ENCODE peak calls at places on chromosomes 3 and 15, in nine cellular contexts. S is brain microvascular endothelial cell, X is heart left ventricle, W is K562, H is left lung, D is pancreas, A is fibroblast of lung, P is psoas muscle, V is uterus. G is an unnamed sample.

GRCh38 chr3:50573566-50574279 is 4.4 kb downstream of the HEMK1 start:
- DNase-seq in S (no peak), X (no peak), W (no peak), H (no peak), D (peak; percentile 35), A (no peak), P (no peak), V (no peak), G (peak; percentile 76)

GRCh38 chr15:57726411-57726810 is 19.9 kb downstream of the POLR2M start:
- DNase-seq in S (peak; percentile 49), X (no peak), W (no peak), H (no peak), D (no peak), A (peak; percentile 62), P (no peak), V (no peak), G (no peak)

GRCh38 chr15:70627734-70628541 is 135.4 kb downstream of the UACA start:
- DNase-seq in S (peak; percentile 47), X (no peak), W (no peak), H (no peak), D (no peak), A (peak; percentile 65), P (no peak), V (no peak), G (no peak)

GRCh38 chr3:111763968-111764367 is 95.1 kb upstream of the PHLDB2 start:
- DNase-seq in S (no peak), X (no peak), W (no peak), H (no peak), D (no peak), A (peak; percentile 78), P (no peak), V (no peak), G (no peak)

GRCh38 chr15:78944669-78945407 is at the start of gene CTSH:
- DNase-seq in S (no peak), X (peak; percentile 92), W (peak; percentile 95), H (peak; percentile 98), D (peak; percentile 96), A (peak; percentile 58), P (peak; percentile 78), V (peak; percentile 70), G (peak; percentile 97)

GRCh38 chr15:71120428-71120944 is 5.2 kb downstream of the THSD4 start:
- DNase-seq in S (no peak), X (no peak), W (no peak), H (no peak), D (no peak), A (no peak), P (no peak), V (no peak), G (no peak)

GRCh38 chr3:4571690-4572334 is 78.7 kb downstream of the ITPR1 start:
- DNase-seq in S (no peak), X (no peak), W (peak; percentile 57), H (no peak), D (no peak), A (peak; percentile 9), P (no peak), V (no peak), G (no peak)

GRCh38 chr3:133989931-133990702 is 39.6 kb downstream of the SLCO2A1 start:
- DNase-seq in S (no peak), X (no peak), W (no peak), H (no peak), D (no peak), A (no peak), P (no peak), V (no peak), G (no peak)

GRCh38 chr3:181726351-181727121 is 14.8 kb downstream of the SOX2 start:
- DNase-seq in S (no peak), X (no peak), W (no peak), H (no peak), D (no peak), A (peak; percentile 48), P (no peak), V (no peak), G (no peak)

GRCh38 chr3:143091438-143091837 is 28.1 kb upstream of the CHST2 start:
- DNase-seq in S (no peak), X (no peak), W (no peak), H (no peak), D (no peak), A (no peak), P (no peak), V (no peak), G (no peak)

GRCh38 chr3:133797396-133798105 is 8.1 kb upstream of the SRPRB start:
- DNase-seq in S (no peak), X (no peak), W (no peak), H (no peak), D (no peak), A (peak; percentile 8), P (no peak), V (no peak), G (no peak)

GRCh38 chr3:16885948-16886683 is 1.4 kb downstream of the PLCL2 start:
- DNase-seq in S (no peak), X (peak; percentile 21), W (no peak), H (no peak), D (no peak), A (no peak), P (no peak), V (no peak), G (no peak)

GRCh38 chr3:76859596-76859995 is 180.3 kb upstream of the ROBO2 start:
- DNase-seq in S (peak; percentile 12), X (no peak), W (no peak), H (no peak), D (no peak), A (no peak), P (no peak), V (no peak), G (no peak)

GRCh38 chr3:10548997-10549396 is 43.6 kb upstream of the ATP2B2 start:
- DNase-seq in S (no peak), X (no peak), W (no peak), H (no peak), D (no peak), A (peak; percentile 12), P (no peak), V (no peak), G (peak; percentile 20)

GRCh38 chr15:86915811-86916331 is 836.2 kb downstream of the AGBL1 start:
- DNase-seq in S (peak; percentile 37), X (no peak), W (peak; percentile 22), H (no peak), D (no peak), A (peak; percentile 72), P (no peak), V (peak; percentile 21), G (no peak)

GRCh38 chr3:177431525-177432255 is 234.4 kb upstream of the TBL1XR1 start:
- DNase-seq in S (no peak), X (no peak), W (peak; percentile 50), H (no peak), D (no peak), A (no peak), P (no peak), V (no peak), G (no peak)

GRCh38 chr3:80550154-80550553 is 782.4 kb upstream of the ROBO1 start:
- DNase-seq in S (no peak), X (no peak), W (no peak), H (no peak), D (no peak), A (no peak), P (no peak), V (no peak), G (no peak)

DNA sequence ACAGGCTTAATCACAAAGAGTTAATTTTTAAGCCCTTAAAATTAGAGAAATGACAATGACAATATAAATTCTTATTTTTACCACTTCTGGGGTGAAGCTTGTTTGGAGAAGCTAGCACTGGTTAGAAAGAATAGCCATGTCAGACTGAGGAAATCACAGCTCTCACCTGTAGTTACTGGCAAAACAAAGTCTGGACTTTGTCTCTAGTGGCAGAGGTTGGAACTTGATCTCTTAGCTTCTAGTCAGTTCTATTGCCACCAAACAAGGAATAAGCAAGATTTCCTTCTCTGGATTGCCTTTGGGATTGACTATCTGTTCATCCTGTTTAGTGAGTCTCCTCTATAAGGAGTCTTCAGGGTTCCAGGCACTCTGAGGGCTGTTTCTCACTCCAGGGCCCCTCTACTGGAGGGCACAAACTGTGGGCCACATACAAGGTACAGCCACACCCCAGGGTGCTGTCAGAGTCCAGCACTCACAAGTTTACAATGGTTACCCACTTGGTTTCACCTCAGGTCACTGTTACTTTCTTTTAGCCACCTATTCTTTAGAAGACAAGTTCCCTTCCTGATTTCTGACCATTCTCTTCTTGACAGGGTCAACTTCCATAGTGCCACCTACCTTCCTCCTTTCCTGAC is 426.6 kb upstream of the THBS1 start:
- DNase-seq in S (no peak), X (no peak), W (no peak), H (no peak), D (no peak), A (no peak), P (no peak), V (no peak), G (no peak)
- TF ChIP-seq CTCF in S (peak; percentile 29), X (no peak), W (no peak), H (no peak), D (peak; percentile 13), A (peak; percentile 32), P (no peak), V (no peak), G (peak; percentile 9)

GRCh38 chr15:67195305-67195704 is 59.2 kb downstream of the AAGAB start:
- DNase-seq in S (no peak), X (no peak), W (peak; percentile 4), H (no peak), D (no peak), A (no peak), P (no peak), V (no peak), G (no peak)
- H3K27ac ChIP-seq in S (no peak overlapping the region), X (peak overlapping the region; percentile 63), W (no peak overlapping the region), H (no peak overlapping the region), D (no peak overlapping the region), A (peak overlapping the region; percentile 9), P (peak overlapping the region; percentile 90), V (peak overlapping the region; percentile 92), G (no peak overlapping the region)

DNA sequence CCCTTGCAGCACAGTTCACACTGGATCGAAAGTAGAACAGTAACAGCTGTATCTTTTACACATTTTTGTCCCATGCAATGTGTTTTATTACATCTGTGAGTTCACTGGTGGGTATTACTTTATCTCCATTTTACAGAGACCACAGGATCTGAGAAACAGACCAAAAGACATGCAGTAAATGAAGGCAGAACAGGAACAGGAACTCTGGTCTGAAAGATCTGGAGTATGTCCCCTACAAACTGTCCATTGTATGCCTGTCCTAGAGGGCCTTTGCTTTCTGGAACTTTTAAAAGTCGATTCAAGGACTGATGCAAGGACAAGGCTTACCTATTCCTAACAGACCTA is 5.5 kb downstream of the CHCHD4 start:
- DNase-seq in S (no peak), X (no peak), W (peak; percentile 7), H (no peak), D (no peak), A (no peak), P (no peak), V (no peak), G (no peak)
- H3K36me3 ChIP-seq in S (no peaks in the 10 kb centered on the region), X (peaks cover 15% of the 10 kb centered on the region), W (peaks cover 85% of the 10 kb centered on the region), H (peaks cover 29% of the 10 kb centered on the region), D (peaks cover 13% of the 10 kb centered on the region), A (no peaks in the 10 kb centered on the region), P (peaks cover 21% of the 10 kb centered on the region), V (no peaks in the 10 kb centered on the region), G (peaks cover 31% of the 10 kb centered on the region)

DNA sequence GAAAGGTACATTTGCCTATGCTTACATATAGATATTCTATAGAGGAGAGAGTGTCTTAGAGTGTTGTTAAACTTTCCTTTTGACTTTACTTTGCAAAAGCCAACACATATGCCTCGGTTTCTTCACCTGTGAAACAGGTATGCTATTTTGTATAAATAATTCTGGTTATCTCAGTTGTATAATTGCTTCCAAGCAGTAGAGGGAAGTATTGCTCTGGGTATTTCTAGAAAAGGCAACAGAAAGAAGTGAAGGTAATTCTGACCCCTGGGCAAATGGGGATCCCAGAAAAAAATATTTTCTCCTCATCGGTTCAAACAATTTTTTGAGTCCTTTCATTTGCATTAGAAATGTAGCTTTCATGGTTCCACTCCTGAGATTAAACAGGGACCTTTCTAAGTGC is 216.5 kb upstream of the SEMA6D start:
- DNase-seq in S (no peak), X (no peak), W (no peak), H (no peak), D (no peak), A (no peak), P (no peak), V (no peak), G (no peak)
- TF ChIP-seq CTCF in S (no peak), X (no peak), W (no peak), H (no peak), D (no peak), A (no peak), P (no peak), V (no peak), G (no peak)

G was measured in upper lobe of right lung.